ENCODE peak calls at places on chromosomes 6 and 20, in five cellular contexts. Q is small intestine; Z is body of pancreas; R is CD8-positive, alpha-beta T cell; O is AG04450. P is an unnamed sample.
A peak's percentile ranks its signal among the peaks of the same experiment; 100 is the strongest.

GRCh38 chr6:129593233-129593564 is 116.8 kb downstream of the ARHGAP18 start:
- DNase-seq in Q (no peak), Z (no peak), R (no peak), O (no peak), P (peak; percentile 60)

GRCh38 chr20:19254956-19255355 is 42.5 kb downstream of the SLC24A3 start:
- DNase-seq in Q (no peak), Z (no peak), R (no peak), O (no peak), P (no peak)

GRCh38 chr20:61588356-61589054 is 336.4 kb downstream of the CDH4 start:
- DNase-seq in Q (no peak), Z (no peak), R (no peak), O (peak; percentile 10), P (no peak)

GRCh38 chr6:56490994-56491393 is 151.7 kb downstream of the DST start:
- DNase-seq in Q (no peak), Z (no peak), R (no peak), O (no peak), P (peak; percentile 54)

GRCh38 chr6:143510991-143511891 is at the start of gene FUCA2:
- DNase-seq in Q (peak; percentile 90), Z (peak; percentile 95), R (peak; percentile 67), O (peak; percentile 64), P (peak; percentile 89)

GRCh38 chr6:87763276-87763675 is 61.2 kb upstream of the AKIRIN2 start:
- DNase-seq in Q (no peak), Z (no peak), R (no peak), O (no peak), P (no peak)

GRCh38 chr20:36391456-36391855 is 85.3 kb downstream of the DLGAP4 start:
- DNase-seq in Q (no peak), Z (no peak), R (no peak), O (no peak), P (peak; percentile 5)

GRCh38 chr6:170147832-170148708 is 142.8 kb downstream of the DLL1 start:
- DNase-seq in Q (peak; percentile 30), Z (peak; percentile 6), R (peak; percentile 69), O (no peak), P (no peak)

GRCh38 chr6:100881707-100882040 is 545 bp upstream of the ASCC3 start:
- DNase-seq in Q (no peak), Z (no peak), R (no peak), O (no peak), P (peak; percentile 23)

GRCh38 chr6:160462551-160463109 is 114.5 kb downstream of the SLC22A3 start:
- DNase-seq in Q (peak; percentile 70), Z (no peak), R (peak; percentile 55), O (peak; percentile 68), P (peak; percentile 92)

GRCh38 chr6:43753570-43754183 is 16.3 kb upstream of the VEGFA start:
- DNase-seq in Q (no peak), Z (no peak), R (no peak), O (no peak), P (no peak)

GRCh38 chr6:105179244-105180065 is at the start of gene POPDC3:
- DNase-seq in Q (no peak), Z (peak; percentile 23), R (no peak), O (no peak), P (peak; percentile 49)
- H3K4me3 ChIP-seq in Q (peak within 1 kb of the TSS; percentile 23), Z (no peak within 1 kb of the TSS), R (no peak within 1 kb of the TSS), O (peak within 1 kb of the TSS; percentile 73), P (peak within 1 kb of the TSS; percentile 64)

GRCh38 chr6:1390805-1391511 is 1.6 kb downstream of the FOXF2 start:
- DNase-seq in Q (no peak), Z (no peak), R (no peak), O (no peak), P (no peak)

GRCh38 chr6:1391692-1392309 is 2.4 kb downstream of the FOXF2 start:
- DNase-seq in Q (no peak), Z (no peak), R (no peak), O (no peak), P (no peak)

GRCh38 chr6:1393641-1394283 is 4.4 kb downstream of the FOXF2 start:
- DNase-seq in Q (no peak), Z (no peak), R (no peak), O (no peak), P (no peak)

GRCh38 chr6:1394591-1395463 is 5.5 kb downstream of the FOXF2 start:
- DNase-seq in Q (no peak), Z (no peak), R (no peak), O (no peak), P (no peak)

GRCh38 chr6:1392813-1393640 is 3.7 kb downstream of the FOXF2 start:
- DNase-seq in Q (no peak), Z (no peak), R (no peak), O (no peak), P (no peak)
- H3K4me3 ChIP-seq in Q (peak overlapping the region; percentile 44), Z (no peak overlapping the region), R (no peak overlapping the region), O (peak overlapping the region; percentile 76), P (no peak overlapping the region)

GRCh38 chr6:31968326-31968725 is 3.6 kb downstream of the DXO start:
- DNase-seq in Q (no peak), Z (no peak), R (no peak), O (no peak), P (no peak)

GRCh38 chr6:31965700-31966099 is 6.2 kb downstream of the DXO start:
- DNase-seq in Q (no peak), Z (no peak), R (no peak), O (no peak), P (no peak)

GRCh38 chr6:31966997-31967925 is 4.7 kb downstream of the DXO start:
- DNase-seq in Q (no peak), Z (no peak), R (no peak), O (no peak), P (no peak)

GRCh38 chr6:31967926-31968320 is 4.0 kb downstream of the DXO start:
- DNase-seq in Q (no peak), Z (no peak), R (no peak), O (no peak), P (no peak)

GRCh38 chr6:31966506-31966905 is 5.4 kb downstream of the DXO start:
- DNase-seq in Q (no peak), Z (no peak), R (no peak), O (no peak), P (no peak)
- H3K4me3 ChIP-seq in Q (no peak overlapping the region), Z (no peak overlapping the region), R (no peak overlapping the region), O (no peak overlapping the region), P (no peak overlapping the region)

GRCh38 chr6:53794073-53794719 is 609 bp upstream of the LRRC1 start:
- DNase-seq in Q (peak; percentile 87), Z (peak; percentile 72), R (peak; percentile 68), O (peak; percentile 86), P (peak; percentile 74)

GRCh38 chr6:53792973-53793317 is 1.9 kb upstream of the LRRC1 start:
- DNase-seq in Q (no peak), Z (no peak), R (no peak), O (no peak), P (no peak)

GRCh38 chr6:53790886-53791285 is 3.9 kb upstream of the LRRC1 start:
- DNase-seq in Q (no peak), Z (no peak), R (no peak), O (peak; percentile 24), P (no peak)

GRCh38 chr6:53793318-53793975 is 1.4 kb upstream of the LRRC1 start:
- DNase-seq in Q (peak; percentile 75), Z (peak; percentile 84), R (peak; percentile 15), O (peak; percentile 24), P (peak; percentile 62)

DNA sequence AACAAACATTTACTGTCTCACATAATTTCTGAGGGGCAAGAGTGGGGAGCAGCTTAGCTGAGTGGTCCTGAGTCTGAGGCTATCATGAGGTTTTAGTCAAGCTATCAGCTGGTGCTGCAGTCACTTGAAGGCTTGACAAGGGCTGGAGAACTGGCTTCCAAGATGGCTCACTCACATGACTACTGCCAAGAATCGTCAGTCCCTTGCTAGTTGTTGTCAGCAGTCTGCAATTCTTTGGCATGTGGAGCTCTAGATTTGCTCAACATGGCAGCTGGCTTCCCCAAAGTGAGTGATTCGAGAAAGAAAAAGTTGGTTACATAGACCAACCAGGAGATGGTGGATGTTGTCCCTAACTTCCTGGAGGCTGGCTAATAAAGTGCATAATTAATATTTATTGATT is 2.8 kb upstream of the LRRC1 start:
- DNase-seq in Q (no peak), Z (no peak), R (no peak), O (no peak), P (no peak)
- H3K4me3 ChIP-seq in Q (no peak overlapping the region), Z (no peak overlapping the region), R (no peak overlapping the region), O (no peak overlapping the region), P (no peak overlapping the region)

GRCh38 chr6:31877651-31878161 is 1.1 kb downstream of the SLC44A4 start:
- DNase-seq in Q (peak; percentile 97), Z (peak; percentile 75), R (no peak), O (no peak), P (no peak)

GRCh38 chr6:31876357-31876756 is 2.4 kb downstream of the SLC44A4 start:
- DNase-seq in Q (no peak), Z (no peak), R (no peak), O (no peak), P (no peak)

GRCh38 chr6:31878222-31878621 is 575 bp downstream of the SLC44A4 start:
- DNase-seq in Q (peak; percentile 42), Z (no peak), R (no peak), O (no peak), P (no peak)

GRCh38 chr6:31875852-31876251 is 2.9 kb downstream of the SLC44A4 start:
- DNase-seq in Q (no peak), Z (no peak), R (no peak), O (no peak), P (no peak)

GRCh38 chr6:31877125-31877650 is 1.6 kb downstream of the SLC44A4 start:
- DNase-seq in Q (peak; percentile 82), Z (peak; percentile 49), R (no peak), O (no peak), P (no peak)
- H3K4me3 ChIP-seq in Q (no peak overlapping the region), Z (no peak overlapping the region), R (no peak overlapping the region), O (no peak overlapping the region), P (no peak overlapping the region)

GRCh38 chr20:60378620-60379019 is 420.4 kb downstream of the CDH26 start:
- DNase-seq in Q (no peak), Z (no peak), R (no peak), O (no peak), P (no peak)

DNA sequence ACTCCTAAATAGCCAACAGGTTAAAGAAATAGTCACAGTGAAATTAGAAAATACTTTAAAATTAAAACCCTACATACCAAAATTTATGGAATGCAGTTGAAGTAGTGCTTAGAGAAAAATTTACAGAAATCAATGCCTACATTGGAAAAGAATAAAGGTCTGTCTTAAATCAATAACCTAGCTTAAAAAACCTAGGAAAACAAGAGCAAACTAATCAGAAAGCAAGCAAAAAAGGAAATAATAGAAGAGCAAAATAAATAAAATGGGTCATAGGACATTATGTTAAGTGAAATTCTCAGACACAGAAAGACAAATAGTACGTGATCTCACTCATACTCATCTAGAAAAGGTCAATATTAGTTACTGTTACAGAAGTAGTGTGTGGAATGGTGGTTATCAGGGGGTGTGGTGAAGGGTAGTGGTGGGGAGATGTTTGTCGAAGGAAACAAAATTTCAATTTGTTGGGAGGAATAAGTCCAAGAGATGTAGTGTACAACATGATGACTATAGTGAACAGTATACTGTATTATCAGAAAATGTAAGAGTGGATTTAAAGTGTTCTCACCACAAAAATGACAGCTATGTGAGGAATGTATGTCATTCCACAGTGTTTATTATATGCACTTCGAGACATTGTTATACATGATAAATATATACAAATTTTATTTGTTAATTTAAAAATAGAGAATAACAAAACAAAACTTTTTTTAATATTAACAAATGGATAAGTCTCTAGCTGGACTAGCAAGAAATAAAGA is 423.6 kb downstream of the CDH26 start:
- DNase-seq in Q (no peak), Z (no peak), R (no peak), O (no peak), P (no peak)
- H3K4me3 ChIP-seq in Q (no peak overlapping the region), Z (no peak overlapping the region), R (no peak overlapping the region), O (no peak overlapping the region), P (no peak overlapping the region)

GRCh38 chr6:75115501-75115900 is 90.4 kb downstream of the COL12A1 start:
- DNase-seq in Q (no peak), Z (no peak), R (no peak), O (no peak), P (peak; percentile 13)
- H3K4me3 ChIP-seq in Q (no peak overlapping the region), Z (no peak overlapping the region), R (no peak overlapping the region), O (no peak overlapping the region), P (no peak overlapping the region)

P was measured in fibroblast of pulmonary artery.